ENCODE peak calls at places on chromosomes 7 and 10, in eight cellular contexts. One of them, this sample, is unnamed.
A peak's percentile ranks its signal among the peaks of the same experiment; 100 is the strongest.

GRCh38 chr10:71213761-71214440 is 1.5 kb downstream of the UNC5B start:
- DNase-seq in endothelial cell: no peak
- DNase-seq in Caco-2: peak; percentile 50
- DNase-seq in Calu3: no peak
- DNase-seq in MCF 10A: peak; percentile 78
- DNase-seq in GM23338: peak; percentile 79
- DNase-seq in Peyer's patch: no peak
- DNase-seq in fibroblast of pulmonary artery: peak; percentile 88
- DNase-seq in this sample: peak; percentile 33

GRCh38 chr10:86756511-86757109 is at the start of gene BMPR1A:
- DNase-seq in Calu3: peak; percentile 30
- DNase-seq in GM23338: peak; percentile 63
- DNase-seq in Caco-2: peak; percentile 92
- DNase-seq in fibroblast of pulmonary artery: peak; percentile 91
- DNase-seq in Peyer's patch: no peak
- DNase-seq in MCF 10A: peak; percentile 84
- DNase-seq in endothelial cell: no peak
- DNase-seq in this sample: peak; percentile 39

GRCh38 chr10:61285749-61286148 is 167.4 kb downstream of the TMEM26 start:
- DNase-seq in fibroblast of pulmonary artery: peak; percentile 16
- DNase-seq in GM23338: no peak
- DNase-seq in Peyer's patch: no peak
- DNase-seq in Caco-2: no peak
- DNase-seq in MCF 10A: no peak
- DNase-seq in Calu3: no peak
- DNase-seq in endothelial cell: no peak
- DNase-seq in this sample: no peak

GRCh38 chr7:158576050-158576762 is 11.4 kb downstream of the PTPRN2 start:
- DNase-seq in fibroblast of pulmonary artery: no peak
- DNase-seq in Caco-2: no peak
- DNase-seq in MCF 10A: no peak
- DNase-seq in Peyer's patch: no peak
- DNase-seq in Calu3: no peak
- DNase-seq in GM23338: no peak
- DNase-seq in endothelial cell: no peak
- DNase-seq in this sample: no peak

GRCh38 chr10:117429644-117430043 is 54.4 kb upstream of the PDZD8 start:
- DNase-seq in MCF 10A: no peak
- DNase-seq in Calu3: no peak
- DNase-seq in GM23338: no peak
- DNase-seq in Peyer's patch: no peak
- DNase-seq in endothelial cell: no peak
- DNase-seq in fibroblast of pulmonary artery: no peak
- DNase-seq in Caco-2: no peak
- DNase-seq in this sample: no peak

GRCh38 chr7:477626-478220 is 41.9 kb downstream of the PDGFA start:
- DNase-seq in Calu3: peak; percentile 38
- DNase-seq in Caco-2: no peak
- DNase-seq in GM23338: no peak
- DNase-seq in MCF 10A: no peak
- DNase-seq in fibroblast of pulmonary artery: no peak
- DNase-seq in endothelial cell: no peak
- DNase-seq in Peyer's patch: no peak
- DNase-seq in this sample: no peak

GRCh38 chr10:5411941-5412276 is 448 bp upstream of the NET1 start:
- DNase-seq in endothelial cell: no peak
- DNase-seq in Peyer's patch: no peak
- DNase-seq in Calu3: no peak
- DNase-seq in fibroblast of pulmonary artery: no peak
- DNase-seq in Caco-2: no peak
- DNase-seq in MCF 10A: no peak
- DNase-seq in GM23338: no peak
- DNase-seq in this sample: no peak

GRCh38 chr7:44638611-44639557 is 32.5 kb downstream of the OGDH start:
- DNase-seq in fibroblast of pulmonary artery: peak; percentile 79
- DNase-seq in MCF 10A: peak; percentile 90
- DNase-seq in Peyer's patch: peak; percentile 91
- DNase-seq in endothelial cell: peak; percentile 30
- DNase-seq in Caco-2: peak; percentile 67
- DNase-seq in GM23338: peak; percentile 53
- DNase-seq in Calu3: peak; percentile 97
- DNase-seq in this sample: peak; percentile 77

GRCh38 chr7:41136551-41136950 is 566.3 kb downstream of the INHBA start:
- DNase-seq in Calu3: no peak
- DNase-seq in endothelial cell: no peak
- DNase-seq in GM23338: no peak
- DNase-seq in Caco-2: no peak
- DNase-seq in fibroblast of pulmonary artery: no peak
- DNase-seq in MCF 10A: no peak
- DNase-seq in Peyer's patch: no peak
- DNase-seq in this sample: no peak

DNA sequence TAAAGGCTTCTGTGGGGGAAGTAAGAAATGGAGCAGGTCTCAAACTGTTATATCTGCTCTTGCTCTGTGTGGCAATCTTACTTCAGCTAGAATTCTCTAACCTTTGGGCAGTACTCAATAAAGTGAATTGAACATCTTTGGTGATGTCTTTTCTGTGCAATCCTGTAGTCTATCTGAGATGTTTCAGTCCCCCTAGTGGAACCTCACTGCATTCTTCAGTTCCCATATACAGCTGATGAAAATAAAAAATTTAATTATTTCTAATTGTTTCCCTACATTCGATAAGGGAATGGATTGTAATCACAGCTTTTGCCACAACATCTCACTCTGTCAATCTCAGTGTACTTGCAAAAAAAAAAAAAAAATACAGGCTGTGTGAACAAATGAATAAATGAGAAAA is 522.6 kb downstream of the DNAJB9 start:
- DNase-seq in Calu3: no peak
- DNase-seq in Peyer's patch: no peak
- DNase-seq in endothelial cell: no peak
- DNase-seq in fibroblast of pulmonary artery: no peak
- DNase-seq in GM23338: peak; percentile 15
- DNase-seq in MCF 10A: no peak
- DNase-seq in Caco-2: no peak
- DNase-seq in this sample: no peak
- TF ChIP-seq CTCF in Calu3: no peak
- TF ChIP-seq CTCF in Peyer's patch: no peak
- TF ChIP-seq CTCF in endothelial cell: peak; percentile 44
- TF ChIP-seq CTCF in fibroblast of pulmonary artery: no peak
- TF ChIP-seq CTCF in GM23338: no peak
- TF ChIP-seq CTCF in MCF 10A: no peak
- TF ChIP-seq CTCF in Caco-2: peak; percentile 9
- TF ChIP-seq CTCF in this sample: no peak

DNA sequence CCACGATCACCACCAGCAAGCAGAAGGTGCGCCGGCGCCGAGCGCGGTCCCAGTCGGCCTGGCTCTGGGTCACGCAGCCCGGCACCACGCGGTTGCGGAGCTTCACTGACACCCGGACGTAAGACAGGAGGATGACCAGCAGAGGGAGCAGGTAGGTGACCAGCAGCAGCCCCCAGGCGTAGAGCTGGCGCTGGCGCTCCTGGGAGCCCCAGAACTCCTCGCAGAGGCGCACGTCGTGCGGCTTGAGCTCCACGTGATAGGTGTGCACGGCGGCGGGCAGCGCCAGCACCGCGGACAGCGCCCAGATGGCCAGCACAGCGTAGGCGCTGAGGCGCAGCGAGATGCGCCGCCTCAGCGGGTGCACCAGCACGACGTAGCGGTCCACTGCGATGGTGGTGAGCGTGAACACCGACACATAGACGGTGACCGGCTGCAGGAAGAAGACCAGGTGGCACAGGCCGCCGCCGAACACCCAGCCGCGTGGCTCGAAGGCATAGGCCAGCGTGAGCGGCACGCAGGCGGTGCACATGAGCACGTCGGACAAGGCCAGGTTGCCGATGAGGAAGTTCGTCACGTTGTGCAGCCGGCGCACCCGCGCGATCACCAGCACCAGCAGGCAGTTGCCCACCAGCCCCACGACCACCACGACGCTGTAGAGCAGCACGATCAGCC is 920 bp downstream of the PRLHR start:
- DNase-seq in fibroblast of pulmonary artery: peak; percentile 57
- DNase-seq in Calu3: no peak
- DNase-seq in GM23338: peak; percentile 97
- DNase-seq in Caco-2: no peak
- DNase-seq in Peyer's patch: no peak
- DNase-seq in endothelial cell: peak; percentile 81
- DNase-seq in MCF 10A: no peak
- DNase-seq in this sample: peak; percentile 55
- TF ChIP-seq CTCF in fibroblast of pulmonary artery: peak; percentile 21
- TF ChIP-seq CTCF in Calu3: no peak
- TF ChIP-seq CTCF in GM23338: peak; percentile 81
- TF ChIP-seq CTCF in Caco-2: no peak
- TF ChIP-seq CTCF in Peyer's patch: no peak
- TF ChIP-seq CTCF in endothelial cell: peak; percentile 66
- TF ChIP-seq CTCF in MCF 10A: peak; percentile 20
- TF ChIP-seq CTCF in this sample: no peak

GRCh38 chr7:120819861-120820260 is 38.1 kb downstream of the TSPAN12 start:
- DNase-seq in Caco-2: no peak
- DNase-seq in MCF 10A: no peak
- DNase-seq in fibroblast of pulmonary artery: no peak
- DNase-seq in Calu3: no peak
- DNase-seq in GM23338: no peak
- DNase-seq in endothelial cell: no peak
- DNase-seq in Peyer's patch: no peak
- DNase-seq in this sample: no peak
- TF ChIP-seq CTCF in Caco-2: peak; percentile 9
- TF ChIP-seq CTCF in MCF 10A: no peak
- TF ChIP-seq CTCF in fibroblast of pulmonary artery: no peak
- TF ChIP-seq CTCF in Calu3: no peak
- TF ChIP-seq CTCF in GM23338: peak; percentile 43
- TF ChIP-seq CTCF in endothelial cell: no peak
- TF ChIP-seq CTCF in Peyer's patch: no peak
- TF ChIP-seq CTCF in this sample: peak; percentile 18

GRCh38 chr10:67599597-67599996 is 96.4 kb downstream of the CTNNA3 start:
- DNase-seq in GM23338: no peak
- DNase-seq in Calu3: no peak
- DNase-seq in Peyer's patch: no peak
- DNase-seq in fibroblast of pulmonary artery: no peak
- DNase-seq in Caco-2: no peak
- DNase-seq in endothelial cell: no peak
- DNase-seq in MCF 10A: no peak
- DNase-seq in this sample: no peak
- TF ChIP-seq CTCF in GM23338: no peak
- TF ChIP-seq CTCF in Calu3: no peak
- TF ChIP-seq CTCF in Peyer's patch: no peak
- TF ChIP-seq CTCF in fibroblast of pulmonary artery: no peak
- TF ChIP-seq CTCF in Caco-2: no peak
- TF ChIP-seq CTCF in endothelial cell: no peak
- TF ChIP-seq CTCF in MCF 10A: no peak
- TF ChIP-seq CTCF in this sample: no peak

DNA sequence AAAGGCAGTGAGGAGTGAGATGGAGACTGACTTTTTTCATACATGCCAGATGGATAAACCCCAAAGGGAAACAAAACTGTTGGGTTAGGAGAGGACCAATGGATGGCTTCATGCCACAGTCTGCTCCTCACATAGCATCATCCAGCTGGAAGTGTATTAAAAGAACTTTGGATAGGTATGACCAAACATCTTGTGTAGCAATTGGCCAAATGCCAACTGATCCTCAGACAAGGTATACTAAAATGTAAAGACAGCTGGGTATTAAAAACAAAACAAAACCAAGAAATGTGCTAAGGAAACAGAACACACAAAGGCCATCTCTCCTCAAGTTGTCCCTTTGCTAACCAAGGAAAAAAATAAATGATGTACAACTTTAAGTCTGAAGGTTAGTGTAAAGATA is 1.6 kb downstream of the COL28A1 start:
- DNase-seq in Calu3: no peak
- DNase-seq in GM23338: no peak
- DNase-seq in Caco-2: no peak
- DNase-seq in endothelial cell: no peak
- DNase-seq in Peyer's patch: no peak
- DNase-seq in fibroblast of pulmonary artery: no peak
- DNase-seq in MCF 10A: no peak
- DNase-seq in this sample: no peak
- TF ChIP-seq CTCF in Calu3: no peak
- TF ChIP-seq CTCF in GM23338: no peak
- TF ChIP-seq CTCF in Caco-2: no peak
- TF ChIP-seq CTCF in endothelial cell: no peak
- TF ChIP-seq CTCF in Peyer's patch: no peak
- TF ChIP-seq CTCF in fibroblast of pulmonary artery: no peak
- TF ChIP-seq CTCF in MCF 10A: no peak
- TF ChIP-seq CTCF in this sample: no peak

GRCh38 chr7:78585958-78586357 is 787.4 kb downstream of the PHTF2 start:
- DNase-seq in GM23338: no peak
- DNase-seq in endothelial cell: no peak
- DNase-seq in Calu3: no peak
- DNase-seq in Peyer's patch: no peak
- DNase-seq in Caco-2: no peak
- DNase-seq in fibroblast of pulmonary artery: no peak
- DNase-seq in MCF 10A: peak; percentile 11
- DNase-seq in this sample: no peak

GRCh38 chr7:78588393-78588792 is 789.8 kb downstream of the PHTF2 start:
- DNase-seq in Caco-2: no peak
- DNase-seq in Peyer's patch: no peak
- DNase-seq in MCF 10A: no peak
- DNase-seq in GM23338: no peak
- DNase-seq in fibroblast of pulmonary artery: no peak
- DNase-seq in endothelial cell: no peak
- DNase-seq in Calu3: no peak
- DNase-seq in this sample: no peak

DNA sequence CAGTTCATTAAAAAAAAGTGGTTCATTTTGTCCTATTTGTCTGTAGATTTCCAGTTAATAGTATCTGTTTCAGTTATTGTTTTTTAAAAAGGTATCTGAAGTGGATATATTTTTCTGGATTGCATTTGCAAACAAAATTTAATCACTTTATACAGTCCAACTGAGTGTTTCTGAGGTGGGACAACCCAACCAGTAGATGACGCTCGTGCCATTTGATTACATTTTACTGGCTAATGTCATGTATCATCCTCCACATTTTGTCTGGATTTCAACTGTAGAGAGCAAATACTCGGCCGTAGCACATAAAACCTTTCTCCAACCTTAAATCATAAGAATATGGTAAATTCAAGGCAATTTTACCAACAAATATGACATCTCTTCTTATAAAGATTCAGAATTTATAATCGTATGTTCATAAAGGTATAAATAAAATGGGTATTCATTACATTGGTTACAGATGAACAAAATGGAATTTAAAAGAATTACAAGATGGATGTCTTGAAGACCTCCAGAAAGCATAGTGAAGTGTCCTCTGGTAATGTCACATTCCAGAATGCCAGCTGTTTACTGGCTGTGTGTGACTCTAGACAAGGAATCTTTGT is 789.0 kb downstream of the PHTF2 start:
- DNase-seq in GM23338: peak; percentile 44
- DNase-seq in endothelial cell: no peak
- DNase-seq in fibroblast of pulmonary artery: peak; percentile 29
- DNase-seq in Peyer's patch: no peak
- DNase-seq in Calu3: peak; percentile 48
- DNase-seq in Caco-2: no peak
- DNase-seq in MCF 10A: peak; percentile 32
- DNase-seq in this sample: no peak
- TF ChIP-seq CTCF in GM23338: peak; percentile 64
- TF ChIP-seq CTCF in endothelial cell: no peak
- TF ChIP-seq CTCF in fibroblast of pulmonary artery: peak; percentile 37
- TF ChIP-seq CTCF in Peyer's patch: no peak
- TF ChIP-seq CTCF in Calu3: no peak
- TF ChIP-seq CTCF in Caco-2: peak; percentile 55
- TF ChIP-seq CTCF in MCF 10A: peak; percentile 41
- TF ChIP-seq CTCF in this sample: no peak

GRCh38 chr10:124677871-124678565 is 66.2 kb downstream of the FAM53B start:
- DNase-seq in Caco-2: no peak
- DNase-seq in endothelial cell: no peak
- DNase-seq in Peyer's patch: no peak
- DNase-seq in Calu3: no peak
- DNase-seq in MCF 10A: no peak
- DNase-seq in fibroblast of pulmonary artery: peak; percentile 18
- DNase-seq in GM23338: no peak
- DNase-seq in this sample: no peak
- TF ChIP-seq CTCF in Caco-2: no peak
- TF ChIP-seq CTCF in endothelial cell: no peak
- TF ChIP-seq CTCF in Peyer's patch: no peak
- TF ChIP-seq CTCF in Calu3: no peak
- TF ChIP-seq CTCF in MCF 10A: no peak
- TF ChIP-seq CTCF in fibroblast of pulmonary artery: no peak
- TF ChIP-seq CTCF in GM23338: no peak
- TF ChIP-seq CTCF in this sample: no peak

This sample was measured in GM13976.